ENCODE peak calls at places on chromosomes 12 and 14, in four cellular contexts. One of them, this sample, is unnamed.

GRCh38 chr12:31732926-31733548 is 4.2 kb upstream of the AMN1 start:
- DNase-seq in astrocyte of the spinal cord: peak
- DNase-seq in astrocyte: peak
- DNase-seq in GM23338: peak
- DNase-seq in this sample: peak

GRCh38 chr14:65689070-65689469 is 276.5 kb downstream of the FUT8 start:
- DNase-seq in astrocyte of the spinal cord: no peak
- DNase-seq in astrocyte: no peak
- DNase-seq in GM23338: no peak
- DNase-seq in this sample: no peak

GRCh38 chr14:99603471-99603933 is 505 bp downstream of the CCDC85C start:
- DNase-seq in astrocyte of the spinal cord: peak
- DNase-seq in GM23338: peak
- DNase-seq in astrocyte: peak
- DNase-seq in this sample: peak

GRCh38 chr12:104207416-104207941 is 8.1 kb upstream of the TXNRD1 start:
- DNase-seq in astrocyte: no peak
- DNase-seq in astrocyte of the spinal cord: no peak
- DNase-seq in GM23338: no peak
- DNase-seq in this sample: no peak

GRCh38 chr14:97580923-97581495 is 783.8 kb downstream of the VRK1 start:
- DNase-seq in astrocyte: no peak
- DNase-seq in GM23338: peak
- DNase-seq in astrocyte of the spinal cord: no peak
- DNase-seq in this sample: no peak

GRCh38 chr12:32302218-32302826 is 97.0 kb upstream of the FGD4 start:
- DNase-seq in astrocyte of the spinal cord: no peak
- DNase-seq in GM23338: peak
- DNase-seq in astrocyte: no peak
- DNase-seq in this sample: peak

GRCh38 chr12:113793250-113793649 is 172.9 kb downstream of the RBM19 start:
- DNase-seq in GM23338: no peak
- DNase-seq in astrocyte: no peak
- DNase-seq in astrocyte of the spinal cord: no peak
- DNase-seq in this sample: no peak

GRCh38 chr14:57402173-57402852 is 11.9 kb downstream of the NAA30 start:
- DNase-seq in astrocyte of the spinal cord: no peak
- DNase-seq in astrocyte: no peak
- DNase-seq in GM23338: no peak
- DNase-seq in this sample: no peak

GRCh38 chr14:79278798-79279644 is 932.3 kb downstream of the DIO2 start:
- DNase-seq in GM23338: peak
- DNase-seq in astrocyte of the spinal cord: peak
- DNase-seq in astrocyte: peak
- DNase-seq in this sample: peak

GRCh38 chr12:23585782-23586163 is 363.7 kb downstream of the SOX5 start:
- DNase-seq in astrocyte: no peak
- DNase-seq in astrocyte of the spinal cord: no peak
- DNase-seq in GM23338: peak
- DNase-seq in this sample: no peak

GRCh38 chr14:91344107-91344506 is 73.5 kb downstream of the CCDC88C start:
- DNase-seq in GM23338: no peak
- DNase-seq in astrocyte: no peak
- DNase-seq in astrocyte of the spinal cord: no peak
- DNase-seq in this sample: no peak

GRCh38 chr12:79769860-79770485 is 79.2 kb upstream of the PAWR start:
- DNase-seq in GM23338: no peak
- DNase-seq in astrocyte of the spinal cord: no peak
- DNase-seq in astrocyte: no peak
- DNase-seq in this sample: no peak

GRCh38 chr14:61203059-61203753 is 77.9 kb downstream of the TMEM30B start:
- DNase-seq in astrocyte of the spinal cord: no peak
- DNase-seq in GM23338: peak
- DNase-seq in astrocyte: no peak
- DNase-seq in this sample: no peak

GRCh38 chr12:13195244-13195643 is 1.3 kb upstream of the EMP1 start:
- DNase-seq in astrocyte of the spinal cord: no peak
- DNase-seq in astrocyte: no peak
- DNase-seq in GM23338: no peak
- DNase-seq in this sample: no peak

GRCh38 chr12:76878045-76878898 is 547 bp downstream of the CSRP2 start:
- DNase-seq in astrocyte of the spinal cord: peak
- DNase-seq in GM23338: peak
- DNase-seq in astrocyte: no peak
- DNase-seq in this sample: peak

GRCh38 chr12:94145231-94145979 is 3.0 kb upstream of the PLXNC1 start:
- DNase-seq in GM23338: no peak
- DNase-seq in astrocyte of the spinal cord: peak
- DNase-seq in astrocyte: peak
- DNase-seq in this sample: peak

GRCh38 chr12:107356266-107356936 is 263.1 kb upstream of the CRY1 start:
- DNase-seq in astrocyte: peak
- DNase-seq in astrocyte of the spinal cord: peak
- DNase-seq in GM23338: no peak
- DNase-seq in this sample: peak

GRCh38 chr12:12210983-12211382 is 55.9 kb downstream of the LRP6 start:
- DNase-seq in astrocyte of the spinal cord: no peak
- DNase-seq in astrocyte: no peak
- DNase-seq in GM23338: no peak
- DNase-seq in this sample: no peak

GRCh38 chr14:91116913-91117588 is 3.2 kb downstream of the DGLUCY start:
- DNase-seq in astrocyte of the spinal cord: no peak
- DNase-seq in astrocyte: peak
- DNase-seq in GM23338: no peak
- DNase-seq in this sample: no peak

GRCh38 chr12:78864483-78865296 is at the start of gene SYT1:
- DNase-seq in astrocyte: peak
- DNase-seq in astrocyte of the spinal cord: peak
- DNase-seq in GM23338: peak
- DNase-seq in this sample: peak

GRCh38 chr12:19398376-19399363 is 40.6 kb upstream of the AEBP2 start:
- DNase-seq in GM23338: no peak
- DNase-seq in astrocyte: no peak
- DNase-seq in astrocyte of the spinal cord: no peak
- DNase-seq in this sample: peak

GRCh38 chr12:45336762-45337596 is 121.1 kb downstream of the ANO6 start:
- DNase-seq in astrocyte of the spinal cord: peak
- DNase-seq in GM23338: no peak
- DNase-seq in astrocyte: peak
- DNase-seq in this sample: peak

GRCh38 chr12:101697197-101697929 is at the start of gene CHPT1:
- DNase-seq in astrocyte of the spinal cord: peak
- DNase-seq in GM23338: peak
- DNase-seq in astrocyte: peak
- DNase-seq in this sample: peak

GRCh38 chr12:89250648-89251047 is 101.7 kb downstream of the DUSP6 start:
- DNase-seq in astrocyte: no peak
- DNase-seq in astrocyte of the spinal cord: no peak
- DNase-seq in GM23338: no peak
- DNase-seq in this sample: no peak

GRCh38 chr14:77007975-77008421 is 20.5 kb downstream of the IRF2BPL start:
- DNase-seq in astrocyte of the spinal cord: no peak
- DNase-seq in GM23338: no peak
- DNase-seq in astrocyte: no peak
- DNase-seq in this sample: no peak

GRCh38 chr14:66539034-66539433 is 31.1 kb downstream of the GPHN start:
- DNase-seq in GM23338: no peak
- DNase-seq in astrocyte of the spinal cord: no peak
- DNase-seq in astrocyte: no peak
- DNase-seq in this sample: no peak

GRCh38 chr12:64733857-64734256 is 25.3 kb downstream of the GNS start:
- DNase-seq in astrocyte of the spinal cord: no peak
- DNase-seq in astrocyte: no peak
- DNase-seq in GM23338: no peak
- DNase-seq in this sample: no peak

GRCh38 chr12:116620085-116620734 is 61.0 kb downstream of the MAP1LC3B2 start:
- DNase-seq in astrocyte: no peak
- DNase-seq in GM23338: no peak
- DNase-seq in astrocyte of the spinal cord: no peak
- DNase-seq in this sample: no peak

GRCh38 chr14:63460594-63461132 is 82.5 kb downstream of the PPP2R5E start:
- DNase-seq in astrocyte: no peak
- DNase-seq in astrocyte of the spinal cord: no peak
- DNase-seq in GM23338: no peak
- DNase-seq in this sample: no peak

GRCh38 chr12:7929069-7929792 is 6.8 kb downstream of the SLC2A3 start:
- DNase-seq in GM23338: no peak
- DNase-seq in astrocyte: no peak
- DNase-seq in astrocyte of the spinal cord: no peak
- DNase-seq in this sample: no peak

GRCh38 chr14:59363545-59364226 is 101.5 kb downstream of the GPR135 start:
- DNase-seq in GM23338: no peak
- DNase-seq in astrocyte of the spinal cord: peak
- DNase-seq in astrocyte: peak
- DNase-seq in this sample: peak

GRCh38 chr12:110314308-110314707 is 33.3 kb downstream of the ATP2A2 start:
- DNase-seq in astrocyte: peak
- DNase-seq in astrocyte of the spinal cord: peak
- DNase-seq in GM23338: no peak
- DNase-seq in this sample: peak

DNA sequence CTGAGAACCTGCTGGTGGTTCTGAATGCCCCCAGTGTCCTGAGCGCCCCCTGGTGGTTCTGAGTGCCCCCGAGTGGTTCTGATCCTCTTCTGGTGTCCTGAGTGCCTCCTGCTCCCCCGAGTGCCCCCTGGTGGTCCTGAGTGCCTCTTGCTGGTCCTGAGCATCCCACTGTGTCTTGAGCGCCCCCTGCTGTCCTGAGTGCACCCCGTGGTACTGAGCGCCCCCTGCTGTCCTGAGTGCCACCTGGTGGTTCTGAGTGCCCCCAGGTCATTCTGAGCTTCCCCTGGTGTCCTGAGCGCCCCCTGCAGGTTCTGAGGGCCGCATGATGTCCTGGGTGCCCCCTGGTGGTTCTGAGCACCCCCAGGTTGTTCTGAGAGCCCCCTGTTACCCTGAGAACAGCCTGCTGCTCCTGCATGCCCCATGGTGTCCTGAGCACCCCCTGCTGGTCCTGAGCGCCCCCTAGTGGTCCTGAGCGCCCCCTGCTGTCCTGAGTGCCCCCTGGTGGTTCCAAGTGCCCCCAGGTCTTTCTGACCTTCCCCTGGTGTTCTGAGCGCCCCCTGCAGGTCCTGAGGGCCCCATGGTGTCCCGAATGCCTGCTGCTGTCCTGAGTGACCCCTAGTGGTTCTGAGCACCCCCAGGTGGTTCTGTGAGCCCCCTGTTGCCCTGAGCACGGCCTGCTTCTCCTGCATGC is 1165.4 kb downstream of the TMEM121 start:
- DNase-seq in astrocyte: no peak
- DNase-seq in astrocyte of the spinal cord: no peak
- DNase-seq in GM23338: peak
- DNase-seq in this sample: no peak
- TF ChIP-seq CTCF in astrocyte: no peak
- TF ChIP-seq CTCF in astrocyte of the spinal cord: peak
- TF ChIP-seq CTCF in GM23338: peak
- TF ChIP-seq CTCF in this sample: no peak

GRCh38 chr14:93736378-93737014 is 51.8 kb downstream of the PRIMA1 start:
- DNase-seq in astrocyte: no peak
- DNase-seq in astrocyte of the spinal cord: no peak
- DNase-seq in GM23338: peak
- DNase-seq in this sample: no peak
- H3K4me3 ChIP-seq in astrocyte: no peak
- H3K4me3 ChIP-seq in astrocyte of the spinal cord: no peak
- H3K4me3 ChIP-seq in GM23338: no peak
- H3K4me3 ChIP-seq in this sample: no peak

DNA sequence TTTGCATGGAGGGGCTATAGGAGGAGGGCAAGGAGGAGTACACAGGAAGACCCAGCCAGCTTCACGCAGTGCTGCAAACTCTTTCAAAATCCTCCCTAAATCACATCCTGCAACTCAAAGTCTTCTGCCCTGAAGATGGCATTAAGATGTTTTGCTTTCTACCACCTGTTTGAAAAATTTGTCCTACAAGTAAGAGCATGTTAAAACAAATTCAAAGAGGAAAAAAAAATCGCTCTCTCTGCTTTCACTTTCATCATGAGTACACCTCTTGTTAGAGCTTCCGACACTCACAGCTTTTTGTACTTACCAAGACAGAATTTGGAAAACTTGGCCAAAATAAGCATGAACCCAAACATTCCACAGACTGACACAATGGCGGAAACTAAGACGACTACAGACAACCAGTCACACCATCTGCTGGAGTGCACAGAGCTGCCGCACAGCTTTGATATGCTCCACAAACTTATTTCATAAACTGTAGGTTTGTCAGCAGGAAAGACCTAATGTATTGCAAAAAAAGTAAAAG is 21.3 kb downstream of the GCH1 start:
- DNase-seq in astrocyte of the spinal cord: peak
- DNase-seq in GM23338: no peak
- DNase-seq in astrocyte: peak
- DNase-seq in this sample: peak
- TF ChIP-seq CTCF in astrocyte of the spinal cord: no peak
- TF ChIP-seq CTCF in GM23338: no peak
- TF ChIP-seq CTCF in astrocyte: no peak
- TF ChIP-seq CTCF in this sample: peak

GRCh38 chr14:71165121-71165574 is 257.9 kb downstream of the PCNX1 start:
- DNase-seq in GM23338: no peak
- DNase-seq in astrocyte of the spinal cord: no peak
- DNase-seq in astrocyte: peak
- DNase-seq in this sample: peak

GRCh38 chr14:71166434-71166833 is 259.2 kb downstream of the PCNX1 start:
- DNase-seq in astrocyte: peak
- DNase-seq in astrocyte of the spinal cord: peak
- DNase-seq in GM23338: peak
- DNase-seq in this sample: peak

GRCh38 chr14:71165650-71166049 is 258.4 kb downstream of the PCNX1 start:
- DNase-seq in astrocyte of the spinal cord: no peak
- DNase-seq in astrocyte: no peak
- DNase-seq in GM23338: no peak
- DNase-seq in this sample: peak

GRCh38 chr14:71163842-71164500 is 256.7 kb downstream of the PCNX1 start:
- DNase-seq in GM23338: no peak
- DNase-seq in astrocyte of the spinal cord: no peak
- DNase-seq in astrocyte: no peak
- DNase-seq in this sample: no peak

GRCh38 chr14:71163050-71163841 is 256.0 kb downstream of the PCNX1 start:
- DNase-seq in astrocyte of the spinal cord: no peak
- DNase-seq in astrocyte: no peak
- DNase-seq in GM23338: no peak
- DNase-seq in this sample: no peak
- H3K4me3 ChIP-seq in astrocyte of the spinal cord: no peak
- H3K4me3 ChIP-seq in astrocyte: no peak
- H3K4me3 ChIP-seq in GM23338: no peak
- H3K4me3 ChIP-seq in this sample: no peak

GRCh38 chr14:102039157-102039556 is 47.7 kb downstream of the HSP90AA1 start:
- DNase-seq in astrocyte: no peak
- DNase-seq in astrocyte of the spinal cord: no peak
- DNase-seq in GM23338: no peak
- DNase-seq in this sample: no peak
- TF ChIP-seq CTCF in astrocyte: no peak
- TF ChIP-seq CTCF in astrocyte of the spinal cord: no peak
- TF ChIP-seq CTCF in GM23338: no peak
- TF ChIP-seq CTCF in this sample: no peak

GRCh38 chr14:23364164-23364571 is 804 bp downstream of the EFS start:
- DNase-seq in GM23338: peak
- DNase-seq in astrocyte: peak
- DNase-seq in astrocyte of the spinal cord: no peak
- DNase-seq in this sample: no peak
- H3K4me3 ChIP-seq in GM23338: peak
- H3K4me3 ChIP-seq in astrocyte: peak
- H3K4me3 ChIP-seq in astrocyte of the spinal cord: peak
- H3K4me3 ChIP-seq in this sample: peak